ENCODE peak calls at places on chromosome 22, in eight cellular contexts. One of them, this sample, is unnamed.

GRCh38 chr22:36546092-36546804 is 17.3 kb upstream of the EIF3D start:
- DNase-seq in GM12865: peak
- DNase-seq in CD4-positive, alpha-beta T cell: no peak
- DNase-seq in pancreas: no peak
- DNase-seq in breast epithelium: no peak
- DNase-seq in T follicular helper cell: no peak
- DNase-seq in KBM-7: peak
- DNase-seq in CD8-positive, alpha-beta T cell: no peak
- DNase-seq in this sample: peak

GRCh38 chr22:48594016-48594756 is 1233.5 kb downstream of the BRD1 start:
- DNase-seq in KBM-7: no peak
- DNase-seq in CD8-positive, alpha-beta T cell: no peak
- DNase-seq in pancreas: no peak
- DNase-seq in GM12865: no peak
- DNase-seq in CD4-positive, alpha-beta T cell: no peak
- DNase-seq in breast epithelium: no peak
- DNase-seq in T follicular helper cell: no peak
- DNase-seq in this sample: no peak

GRCh38 chr22:45980776-45981175 is 3.8 kb upstream of the WNT7B start:
- DNase-seq in CD8-positive, alpha-beta T cell: no peak
- DNase-seq in GM12865: no peak
- DNase-seq in pancreas: no peak
- DNase-seq in KBM-7: no peak
- DNase-seq in CD4-positive, alpha-beta T cell: no peak
- DNase-seq in breast epithelium: no peak
- DNase-seq in T follicular helper cell: no peak
- DNase-seq in this sample: no peak

GRCh38 chr22:42743501-42743991 is 22.9 kb upstream of the A4GALT start:
- DNase-seq in KBM-7: no peak
- DNase-seq in pancreas: no peak
- DNase-seq in CD8-positive, alpha-beta T cell: no peak
- DNase-seq in breast epithelium: no peak
- DNase-seq in CD4-positive, alpha-beta T cell: no peak
- DNase-seq in T follicular helper cell: no peak
- DNase-seq in GM12865: no peak
- DNase-seq in this sample: no peak

GRCh38 chr22:48919187-48919590 is 908.5 kb downstream of the BRD1 start:
- DNase-seq in GM12865: no peak
- DNase-seq in KBM-7: no peak
- DNase-seq in pancreas: no peak
- DNase-seq in breast epithelium: no peak
- DNase-seq in CD4-positive, alpha-beta T cell: no peak
- DNase-seq in CD8-positive, alpha-beta T cell: no peak
- DNase-seq in T follicular helper cell: no peak
- DNase-seq in this sample: no peak

GRCh38 chr22:47593291-47593690 is 830.8 kb downstream of the TBC1D22A start:
- DNase-seq in CD4-positive, alpha-beta T cell: no peak
- DNase-seq in T follicular helper cell: no peak
- DNase-seq in pancreas: no peak
- DNase-seq in CD8-positive, alpha-beta T cell: no peak
- DNase-seq in KBM-7: no peak
- DNase-seq in GM12865: no peak
- DNase-seq in breast epithelium: no peak
- DNase-seq in this sample: no peak

GRCh38 chr22:36163497-36163896 is 2.9 kb upstream of the APOL3 start:
- DNase-seq in T follicular helper cell: no peak
- DNase-seq in CD8-positive, alpha-beta T cell: no peak
- DNase-seq in CD4-positive, alpha-beta T cell: no peak
- DNase-seq in GM12865: no peak
- DNase-seq in breast epithelium: no peak
- DNase-seq in KBM-7: no peak
- DNase-seq in pancreas: no peak
- DNase-seq in this sample: no peak

GRCh38 chr22:47193606-47194316 is 431.3 kb downstream of the TBC1D22A start:
- DNase-seq in GM12865: no peak
- DNase-seq in pancreas: no peak
- DNase-seq in CD8-positive, alpha-beta T cell: no peak
- DNase-seq in KBM-7: no peak
- DNase-seq in CD4-positive, alpha-beta T cell: no peak
- DNase-seq in breast epithelium: peak
- DNase-seq in T follicular helper cell: no peak
- DNase-seq in this sample: no peak

GRCh38 chr22:37166675-37167066 is 17.0 kb upstream of the IL2RB start:
- DNase-seq in KBM-7: peak
- DNase-seq in breast epithelium: peak
- DNase-seq in CD8-positive, alpha-beta T cell: peak
- DNase-seq in GM12865: peak
- DNase-seq in T follicular helper cell: peak
- DNase-seq in CD4-positive, alpha-beta T cell: peak
- DNase-seq in pancreas: peak
- DNase-seq in this sample: peak

GRCh38 chr22:23105919-23106853 is 35.6 kb downstream of the RSPH14 start:
- DNase-seq in KBM-7: no peak
- DNase-seq in CD8-positive, alpha-beta T cell: no peak
- DNase-seq in GM12865: no peak
- DNase-seq in pancreas: no peak
- DNase-seq in CD4-positive, alpha-beta T cell: no peak
- DNase-seq in T follicular helper cell: no peak
- DNase-seq in breast epithelium: no peak
- DNase-seq in this sample: no peak

GRCh38 chr22:35357883-35358621 is 22.8 kb upstream of the HMOX1 start:
- DNase-seq in CD8-positive, alpha-beta T cell: no peak
- DNase-seq in breast epithelium: no peak
- DNase-seq in KBM-7: no peak
- DNase-seq in pancreas: no peak
- DNase-seq in CD4-positive, alpha-beta T cell: no peak
- DNase-seq in GM12865: no peak
- DNase-seq in T follicular helper cell: no peak
- DNase-seq in this sample: no peak

GRCh38 chr22:41417622-41418390 is 28.8 kb downstream of the TOB2 start:
- DNase-seq in T follicular helper cell: no peak
- DNase-seq in CD4-positive, alpha-beta T cell: no peak
- DNase-seq in KBM-7: no peak
- DNase-seq in GM12865: no peak
- DNase-seq in pancreas: peak
- DNase-seq in CD8-positive, alpha-beta T cell: no peak
- DNase-seq in breast epithelium: peak
- DNase-seq in this sample: no peak

GRCh38 chr22:16824718-16825687 is at the start of gene XKR3:
- DNase-seq in CD4-positive, alpha-beta T cell: no peak
- DNase-seq in breast epithelium: no peak
- DNase-seq in KBM-7: peak
- DNase-seq in GM12865: peak
- DNase-seq in pancreas: no peak
- DNase-seq in CD8-positive, alpha-beta T cell: no peak
- DNase-seq in T follicular helper cell: no peak
- DNase-seq in this sample: peak

GRCh38 chr22:30591191-30591587 is 521 bp downstream of the PES1 start:
- DNase-seq in pancreas: no peak
- DNase-seq in breast epithelium: no peak
- DNase-seq in T follicular helper cell: no peak
- DNase-seq in GM12865: no peak
- DNase-seq in CD4-positive, alpha-beta T cell: peak
- DNase-seq in CD8-positive, alpha-beta T cell: no peak
- DNase-seq in KBM-7: no peak
- DNase-seq in this sample: no peak

This sample was measured in MV-4-11.